ENCODE peak calls at places on chromosome 20, in four cellular contexts. J, W, D and V are unnamed samples.

GRCh38 chr20:7094438-7094997 is 327.0 kb downstream of the BMP2 start:
- DNase-seq in J (no peak), W (no peak), D (peak), V (no peak)

GRCh38 chr20:39568090-39568489 is 605.9 kb downstream of the DHX35 start:
- DNase-seq in J (no peak), W (no peak), D (peak), V (no peak)

GRCh38 chr20:19747903-19748302 is 10.2 kb upstream of the RIN2 start:
- DNase-seq in J (no peak), W (no peak), D (no peak), V (no peak)

GRCh38 chr20:3670511-3670910 is 7.3 kb upstream of the GFRA4 start:
- DNase-seq in J (no peak), W (no peak), D (peak), V (no peak)

GRCh38 chr20:31570735-31571617 is 34.1 kb upstream of the ID1 start:
- DNase-seq in J (no peak), W (no peak), D (peak), V (no peak)

GRCh38 chr20:1341561-1342265 is 12.8 kb upstream of the SDCBP2 start:
- DNase-seq in J (no peak), W (no peak), D (no peak), V (peak)

GRCh38 chr20:47610247-47610944 is 108.7 kb downstream of the NCOA3 start:
- DNase-seq in J (no peak), W (peak), D (no peak), V (no peak)

GRCh38 chr20:19784511-19785172 is 26.6 kb downstream of the RIN2 start:
- DNase-seq in J (no peak), W (peak), D (peak), V (no peak)

GRCh38 chr20:23024701-23025100 is 10.4 kb upstream of the SSTR4 start:
- DNase-seq in J (no peak), W (no peak), D (no peak), V (no peak)

GRCh38 chr20:47468290-47469050 is 33.2 kb upstream of the NCOA3 start:
- DNase-seq in J (no peak), W (peak), D (peak), V (no peak)

GRCh38 chr20:46286380-46286779 is 21.9 kb downstream of the CDH22 start:
- DNase-seq in J (no peak), W (no peak), D (no peak), V (no peak)

GRCh38 chr20:35616465-35617396 is 1.1 kb downstream of the SPAG4 start:
- DNase-seq in J (no peak), W (peak), D (peak), V (no peak)

GRCh38 chr20:36573103-36573797 is at the start of gene TGIF2:
- DNase-seq in J (peak), W (peak), D (peak), V (no peak)

GRCh38 chr20:22630698-22631097 is 46.3 kb upstream of the FOXA2 start:
- DNase-seq in J (no peak), W (peak), D (no peak), V (peak)

GRCh38 chr20:25278636-25279361 is 30.9 kb downstream of the PYGB start:
- DNase-seq in J (no peak), W (peak), D (no peak), V (no peak)

GRCh38 chr20:41738584-41739193 is 120.5 kb upstream of the CHD6 start:
- DNase-seq in J (no peak), W (peak), D (peak), V (peak)

GRCh38 chr20:43388267-43389081 is 69.2 kb upstream of the SRSF6 start:
- DNase-seq in J (no peak), W (no peak), D (no peak), V (peak)

GRCh38 chr20:7758436-7758835 is 181.8 kb downstream of the HAO1 start:
- DNase-seq in J (no peak), W (no peak), D (no peak), V (no peak)

GRCh38 chr20:9206486-9206885 is 137.6 kb downstream of the PLCB4 start:
- DNase-seq in J (no peak), W (no peak), D (no peak), V (no peak)

GRCh38 chr20:61599061-61599930 is 347.2 kb downstream of the CDH4 start:
- DNase-seq in J (no peak), W (no peak), D (peak), V (no peak)

GRCh38 chr20:57787969-57788781 is 78.4 kb upstream of the PMEPA1 start:
- DNase-seq in J (no peak), W (no peak), D (no peak), V (no peak)

GRCh38 chr20:62366370-62367135 is 559 bp downstream of the LAMA5 start:
- DNase-seq in J (peak), W (no peak), D (peak), V (no peak)

GRCh38 chr20:22456109-22456508 is 128.3 kb downstream of the FOXA2 start:
- DNase-seq in J (peak), W (no peak), D (no peak), V (no peak)

GRCh38 chr20:37564388-37565133 is 36.9 kb upstream of the BLCAP start:
- DNase-seq in J (no peak), W (peak), D (peak), V (peak)

GRCh38 chr20:43583982-43584432 is 6.7 kb upstream of the IFT52 start:
- DNase-seq in J (no peak), W (peak), D (no peak), V (no peak)

GRCh38 chr20:36754656-36755222 is 8.8 kb upstream of the NDRG3 start:
- DNase-seq in J (no peak), W (no peak), D (peak), V (no peak)

GRCh38 chr20:3839328-3839727 is 7.3 kb upstream of the MAVS start:
- DNase-seq in J (no peak), W (no peak), D (no peak), V (no peak)

GRCh38 chr20:30168025-30168799 is 1089.3 kb upstream of the DEFB115 start:
- DNase-seq in J (no peak), W (no peak), D (peak), V (no peak)

GRCh38 chr20:56431451-56431850 is 19.4 kb downstream of the CASS4 start:
- DNase-seq in J (no peak), W (no peak), D (no peak), V (no peak)

GRCh38 chr20:54025166-54025835 is 45.1 kb downstream of the BCAS1 start:
- DNase-seq in J (no peak), W (no peak), D (no peak), V (no peak)

DNA sequence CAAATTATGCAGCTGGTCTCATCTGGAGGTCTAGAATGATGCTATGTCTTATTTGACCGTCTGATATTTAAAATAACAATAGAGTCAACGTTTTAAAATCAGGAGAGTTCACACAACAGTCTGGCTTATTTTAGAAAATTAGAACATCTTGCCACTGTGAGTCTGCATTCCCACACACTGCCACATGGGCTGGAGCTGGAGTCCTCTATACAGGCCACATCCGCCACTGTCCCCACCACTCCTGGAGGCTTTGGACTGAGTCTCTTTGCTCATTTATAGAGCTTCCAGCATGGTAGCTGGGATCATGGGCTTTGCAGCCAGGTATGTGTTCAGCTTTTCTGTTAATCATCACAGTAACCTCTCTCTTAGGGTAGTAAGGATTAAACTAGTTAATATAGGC is 68.8 kb upstream of the ZNFX1 start:
- DNase-seq in J (no peak), W (no peak), D (peak), V (no peak)
- TF ChIP-seq CTCF in J (no peak), W (no peak), D (no peak), V (no peak)

DNA sequence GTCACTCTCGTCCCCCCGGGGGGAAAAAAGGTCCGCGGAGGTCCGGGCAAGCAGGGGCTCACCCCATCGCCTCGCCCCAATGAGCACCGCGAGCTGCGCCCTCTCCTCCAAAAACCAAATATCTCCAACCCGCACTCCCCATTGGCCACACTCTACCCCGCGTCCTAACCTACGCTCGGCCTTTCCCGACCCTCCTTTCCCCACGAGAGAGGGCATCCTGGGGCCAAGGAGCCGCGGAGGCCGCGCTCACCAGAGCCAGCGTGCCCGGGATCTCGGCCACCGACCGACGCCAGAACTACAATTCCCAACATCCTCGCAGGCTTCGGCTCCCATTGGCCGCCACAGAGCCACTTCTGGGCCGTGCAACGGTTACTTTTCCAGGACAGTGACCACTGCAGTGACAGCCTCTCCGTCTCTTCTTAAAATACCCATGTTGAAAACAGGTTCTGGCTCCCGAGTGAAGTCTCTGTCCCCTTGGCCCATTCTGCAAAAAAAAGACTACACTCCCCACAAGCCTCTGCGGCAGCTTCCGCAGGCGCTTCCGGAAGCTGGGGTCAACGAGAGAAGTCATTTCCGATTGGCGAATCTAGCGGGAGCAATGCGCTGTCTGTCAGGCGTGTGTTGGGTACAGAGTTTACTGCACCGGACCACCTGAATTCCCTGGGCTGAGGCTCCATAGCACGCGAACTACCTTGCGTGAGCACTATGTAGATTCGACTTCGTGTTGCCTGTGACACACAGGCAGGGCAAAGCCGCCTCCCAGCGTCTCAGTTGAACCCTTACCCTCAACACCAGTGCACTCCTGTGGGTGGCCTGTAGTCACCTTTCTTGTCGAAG is at the start of gene ZNF343:
- DNase-seq in J (peak), W (peak), D (peak), V (peak)
- TF ChIP-seq EP300 in J (no peak), W (no peak), D (no peak), V (no peak)

GRCh38 chr20:17613328-17614175 is 43.7 kb downstream of the DSTN start:
- DNase-seq in J (no peak), W (peak), D (peak), V (peak)
- TF ChIP-seq POLR2AphosphoS5 in J (no peak), W (no peak), D (no peak), V (no peak)

GRCh38 chr20:13995086-13995665 is at the start of gene MACROD2:
- DNase-seq in J (peak), W (peak), D (peak), V (no peak)
- TF ChIP-seq CTCF in J (no peak), W (no peak), D (no peak), V (peak)

GRCh38 chr20:50447817-50448216 is 62.4 kb upstream of the PTPN1 start:
- DNase-seq in J (no peak), W (no peak), D (no peak), V (no peak)

GRCh38 chr20:50450493-50450826 is 59.7 kb upstream of the PTPN1 start:
- DNase-seq in J (no peak), W (no peak), D (no peak), V (no peak)

GRCh38 chr20:50447102-50447804 is 62.9 kb upstream of the PTPN1 start:
- DNase-seq in J (no peak), W (no peak), D (no peak), V (no peak)

GRCh38 chr20:50450961-50451752 is 59.0 kb upstream of the PTPN1 start:
- DNase-seq in J (no peak), W (peak), D (no peak), V (no peak)

DNA sequence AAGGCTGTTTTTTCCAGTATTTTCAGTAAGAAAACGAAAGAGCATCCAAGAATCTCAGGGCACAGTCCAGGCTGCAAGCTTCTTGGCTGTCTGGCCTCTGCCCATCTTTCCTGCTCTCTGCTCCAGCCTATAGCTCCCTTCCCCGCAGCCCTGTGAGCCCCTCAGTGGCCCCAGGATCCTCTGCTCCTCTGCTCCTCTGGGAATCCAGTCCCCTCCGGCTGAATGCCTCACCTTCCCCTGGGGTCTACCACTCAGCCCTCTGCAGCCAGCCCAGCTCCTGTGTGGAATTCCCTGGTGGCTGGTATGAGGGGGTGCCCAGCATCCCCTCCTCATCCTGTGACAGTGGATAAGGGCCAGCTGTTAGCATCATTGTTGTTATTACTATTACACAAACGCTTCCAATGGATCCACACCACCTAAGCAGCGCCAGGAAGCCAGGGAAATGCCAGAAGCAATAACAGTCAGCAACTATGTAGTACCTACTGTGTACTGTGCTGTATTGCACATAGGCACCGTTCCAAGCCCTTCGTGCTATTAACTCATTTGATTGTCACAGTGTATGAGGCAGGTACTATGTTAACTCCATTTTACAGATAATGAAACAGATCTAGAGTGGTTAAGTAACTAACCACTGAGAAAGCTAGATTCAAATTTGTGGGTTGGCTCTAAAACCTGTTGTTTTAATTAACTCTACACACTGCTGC is 60.2 kb upstream of the PTPN1 start:
- DNase-seq in J (no peak), W (no peak), D (no peak), V (no peak)
- TF ChIP-seq EP300 in J (no peak), W (no peak), D (no peak), V (no peak)